ENCODE peak calls at places on chromosomes 1 and 21, in five cellular contexts. T is neural progenitor cell, J is KG1, G is uterus, B is kidney glomerular epithelial cell. V is an unnamed sample.

GRCh38 chr1:240134596-240134995 is 42.9 kb downstream of the FMN2 start:
- DNase-seq in T (no peak), G (no peak), B (no peak), J (no peak), V (no peak)

GRCh38 chr1:90083995-90084394 is 89.1 kb downstream of the ZNF326 start:
- DNase-seq in B (no peak), G (no peak), T (no peak), J (no peak), V (no peak)

GRCh38 chr1:155940531-155940992 is 876 bp upstream of the RXFP4 start:
- DNase-seq in J (no peak), B (peak), G (no peak), T (no peak), V (peak)

GRCh38 chr1:214700381-214700780 is 97.4 kb downstream of the CENPF start:
- DNase-seq in J (no peak), B (no peak), G (no peak), T (peak), V (no peak)

GRCh38 chr1:65514083-65514482 is 93.6 kb downstream of the LEPR start:
- DNase-seq in T (no peak), B (no peak), G (no peak), J (no peak), V (no peak)

GRCh38 chr1:170032531-170033295 is 41.8 kb downstream of the KIFAP3 start:
- DNase-seq in B (no peak), G (no peak), J (no peak), T (no peak), V (no peak)

GRCh38 chr1:38561699-38562098 is 297.9 kb downstream of the RRAGC start:
- DNase-seq in B (no peak), G (no peak), J (no peak), T (no peak), V (no peak)

GRCh38 chr1:218459878-218460277 is 114.7 kb downstream of the TGFB2 start:
- DNase-seq in T (peak), J (no peak), G (no peak), B (peak), V (peak)

GRCh38 chr1:3702990-3703728 is 49.1 kb upstream of the CCDC27 start:
- DNase-seq in J (no peak), B (no peak), G (no peak), T (peak), V (no peak)

GRCh38 chr1:27615346-27616004 is 11.5 kb upstream of the AHDC1 start:
- DNase-seq in B (no peak), J (no peak), G (no peak), T (no peak), V (no peak)

GRCh38 chr21:20662523-20662922 is 335.7 kb upstream of the NCAM2 start:
- DNase-seq in G (no peak), J (no peak), B (no peak), T (peak), V (no peak)

GRCh38 chr1:2582401-2582800 is 4.2 kb upstream of the PRXL2B start:
- DNase-seq in B (peak), G (no peak), T (no peak), J (no peak), V (no peak)

GRCh38 chr1:155052412-155053400 is 1.6 kb downstream of the ADAM15 start:
- DNase-seq in J (no peak), T (peak), G (no peak), B (no peak), V (no peak)

GRCh38 chr1:193700710-193701355 is 514.4 kb upstream of the B3GALT2 start:
- DNase-seq in T (no peak), B (peak), G (no peak), J (no peak), V (no peak)

GRCh38 chr1:1122078-1122811 is 6.4 kb upstream of the C1orf159 start:
- DNase-seq in B (peak), J (peak), T (peak), G (peak), V (peak)

GRCh38 chr1:155884028-155884950 is 24.9 kb downstream of the SYT11 start:
- DNase-seq in G (no peak), B (no peak), J (no peak), T (no peak), V (no peak)

GRCh38 chr1:26134466-26134865 is 22.8 kb downstream of the PDIK1L start:
- DNase-seq in G (no peak), T (no peak), B (no peak), J (no peak), V (no peak)

GRCh38 chr1:9603766-9604753 is 15.3 kb downstream of the TMEM201 start:
- DNase-seq in B (no peak), T (no peak), J (no peak), G (no peak), V (no peak)

GRCh38 chr1:160210563-160210962 is 5.4 kb downstream of the PEA15 start:
- DNase-seq in G (no peak), B (no peak), T (no peak), J (no peak), V (no peak)

GRCh38 chr1:100383743-100384405 is 31.6 kb downstream of the CDC14A start:
- DNase-seq in B (no peak), J (no peak), G (no peak), T (no peak), V (no peak)

GRCh38 chr1:191592111-191592510 is 566.2 kb upstream of the RGS18 start:
- DNase-seq in B (no peak), T (no peak), G (no peak), J (no peak), V (no peak)

GRCh38 chr21:45264919-45265515 is 22.7 kb downstream of the POFUT2 start:
- DNase-seq in G (no peak), T (no peak), B (no peak), J (no peak), V (no peak)

GRCh38 chr1:240356568-240356967 is 255.4 kb downstream of the GREM2 start:
- DNase-seq in J (no peak), T (no peak), G (no peak), B (no peak), V (no peak)

GRCh38 chr1:29852248-29852647 is 615.9 kb downstream of the PTPRU start:
- DNase-seq in G (no peak), T (no peak), B (no peak), J (no peak), V (no peak)

GRCh38 chr1:227915564-227916553 is 31.9 kb downstream of the WNT9A start:
- DNase-seq in T (peak), J (no peak), G (no peak), B (no peak), V (no peak)

GRCh38 chr1:156675715-156676311 is 1.4 kb downstream of the NES start:
- DNase-seq in G (no peak), B (no peak), T (peak), J (no peak), V (no peak)

GRCh38 chr1:37473431-37474050 is 839 bp upstream of the ZC3H12A start:
- DNase-seq in B (peak), T (no peak), J (peak), G (no peak), V (no peak)

GRCh38 chr21:46423546-46424061 is 35.1 kb upstream of the DIP2A start:
- DNase-seq in T (peak), G (no peak), B (no peak), J (no peak), V (no peak)

GRCh38 chr1:243280571-243281129 is 24.8 kb downstream of the SDCCAG8 start:
- DNase-seq in T (no peak), B (no peak), G (no peak), J (no peak), V (no peak)

GRCh38 chr1:163414778-163415177 is 93.0 kb downstream of the NUF2 start:
- DNase-seq in J (no peak), G (no peak), T (no peak), B (no peak), V (no peak)

GRCh38 chr1:31714442-31715096 is 10.8 kb upstream of the COL16A1 start:
- DNase-seq in B (peak), G (peak), T (peak), J (no peak), V (no peak)

GRCh38 chr1:155871390-155871789 is 12.0 kb downstream of the SYT11 start:
- DNase-seq in B (no peak), J (no peak), T (peak), G (no peak), V (no peak)

GRCh38 chr1:109272021-109272799 is 10.7 kb downstream of the PSRC1 start:
- DNase-seq in B (no peak), G (peak), J (no peak), T (no peak), V (no peak)

GRCh38 chr21:29650561-29651022 is 289.2 kb downstream of the GRIK1 start:
- DNase-seq in B (no peak), J (no peak), T (no peak), G (no peak), V (no peak)

GRCh38 chr1:176843352-176844297 is 320.9 kb downstream of the ASTN1 start:
- DNase-seq in G (peak), B (peak), T (peak), J (no peak), V (no peak)

GRCh38 chr1:20216574-20216973 is 30.3 kb upstream of the PLA2G2C start:
- DNase-seq in B (peak), T (no peak), J (no peak), G (no peak), V (no peak)

GRCh38 chr1:215992620-215993019 is 425.5 kb downstream of the KCTD3 start:
- DNase-seq in T (peak), G (no peak), B (peak), J (no peak), V (no peak)

GRCh38 chr1:234725177-234726132 is 115.5 kb upstream of the IRF2BP2 start:
- DNase-seq in T (no peak), G (peak), J (peak), B (peak), V (no peak)

V was measured in pulmonary artery endothelial cell.